ENCODE peak calls at places on chromosomes 2 and 18, in six cellular contexts. K is activated CD4-positive, alpha-beta T cell treated with anti-CD3 and anti-CD28 coated beads, Interleukin-2, amount 50 U/mL, for 48 hours; O is GM04503; M is T-helper 1 cell; Y is mucosa of gallbladder; A is GM23248. S is an unnamed sample.
A peak's percentile ranks its signal among the peaks of the same experiment; 100 is the strongest.

GRCh38 chr2:111896576-111896975 is 1.8 kb upstream of the MERTK start:
- DNase-seq in K (no peak), A (no peak), O (no peak), M (no peak), Y (no peak), S (no peak)

GRCh38 chr18:57619881-57620280 is 1.8 kb downstream of the NARS1 start:
- DNase-seq in M (no peak), K (no peak), A (peak; percentile 18), Y (no peak), O (no peak), S (no peak)

GRCh38 chr2:74226648-74227213 is 28.3 kb downstream of the MTHFD2 start:
- DNase-seq in M (no peak), A (peak; percentile 16), Y (no peak), K (no peak), O (no peak), S (peak; percentile 17)

GRCh38 chr18:30811580-30811979 is 231.0 kb downstream of the DSC3 start:
- DNase-seq in K (no peak), M (no peak), A (no peak), Y (no peak), O (no peak), S (no peak)

GRCh38 chr2:23495661-23496114 is 110.7 kb downstream of the KLHL29 start:
- DNase-seq in Y (no peak), M (no peak), A (no peak), O (no peak), K (no peak), S (no peak)

GRCh38 chr18:35049111-35050003 is 8.1 kb downstream of the MAPRE2 start:
- DNase-seq in A (no peak), M (no peak), K (no peak), Y (no peak), O (no peak), S (no peak)

GRCh38 chr18:54119524-54120019 is 104.9 kb downstream of the MBD2 start:
- DNase-seq in Y (peak; percentile 19), M (no peak), A (peak; percentile 75), K (no peak), O (no peak), S (peak; percentile 55)

GRCh38 chr2:156429211-156429610 is 7.0 kb upstream of the GPD2 start:
- DNase-seq in M (no peak), K (no peak), O (no peak), Y (no peak), A (no peak), S (no peak)

GRCh38 chr2:113273031-113273551 is 5.6 kb downstream of the PAX8 start:
- DNase-seq in Y (no peak), K (no peak), O (no peak), A (peak; percentile 46), M (no peak), S (no peak)

GRCh38 chr2:7857904-7858303 is 824.0 kb upstream of the ID2 start:
- DNase-seq in O (peak; percentile 75), Y (no peak), A (peak; percentile 90), M (no peak), K (no peak), S (no peak)

GRCh38 chr2:45637440-45637839 is 14.0 kb upstream of the PRKCE start:
- DNase-seq in A (peak; percentile 55), Y (no peak), K (no peak), O (no peak), M (no peak), S (peak; percentile 53)

GRCh38 chr2:225400060-225400511 is 576 bp downstream of the NYAP2 start:
- DNase-seq in Y (peak; percentile 28), M (no peak), A (peak; percentile 67), K (peak; percentile 1), O (peak; percentile 2), S (peak; percentile 43)

GRCh38 chr18:54515149-54515548 is 75.9 kb upstream of the DYNAP start:
- DNase-seq in A (no peak), Y (no peak), O (no peak), K (no peak), M (no peak), S (no peak)

GRCh38 chr2:74845217-74845751 is 11.4 kb downstream of the HK2 start:
- DNase-seq in A (peak; percentile 99), O (peak; percentile 59), K (peak; percentile 31), Y (peak; percentile 91), M (peak; percentile 11), S (peak; percentile 96)

GRCh38 chr2:220811115-220811514 is 761.0 kb downstream of the EPHA4 start:
- DNase-seq in M (no peak), A (peak; percentile 41), K (no peak), Y (no peak), O (no peak), S (no peak)

GRCh38 chr2:73359915-73360697 is 25.5 kb upstream of the ALMS1 start:
- DNase-seq in K (no peak), A (peak; percentile 36), Y (no peak), M (no peak), O (no peak), S (no peak)

GRCh38 chr2:44424211-44424610 is 62.5 kb downstream of the CAMKMT start:
- DNase-seq in M (no peak), O (no peak), A (no peak), K (no peak), Y (no peak), S (no peak)

GRCh38 chr18:48897531-48897930 is 53.2 kb downstream of the SMAD7 start:
- DNase-seq in A (peak; percentile 51), M (no peak), K (no peak), Y (no peak), O (no peak), S (no peak)

GRCh38 chr18:78934551-78935225 is 44.9 kb upstream of the SALL3 start:
- DNase-seq in A (no peak), Y (no peak), O (no peak), M (no peak), K (no peak), S (no peak)

S was measured in LHCN-M2.